ENCODE peak calls at places on chromosomes 6 and 20, in six cellular contexts. A is left ventricle myocardium inferior, N is B cell, M is Calu3, D is HCT116, P is heart right ventricle. R is an unnamed sample.

GRCh38 chr20:13930246-13930645 is 60.2 kb downstream of the SEL1L2 start:
- DNase-seq in A (no peak), N (no peak), M (peak), D (no peak), P (no peak), R (no peak)

GRCh38 chr6:105485456-105485855 is 82.6 kb upstream of the PREP start:
- DNase-seq in A (no peak), N (no peak), M (no peak), D (no peak), P (no peak), R (no peak)

GRCh38 chr20:12466915-12467314 is 541.9 kb upstream of the SPTLC3 start:
- DNase-seq in A (no peak), N (no peak), M (no peak), D (no peak), P (no peak), R (no peak)

GRCh38 chr6:87274660-87275273 is 47.6 kb upstream of the SMIM8 start:
- DNase-seq in A (no peak), N (no peak), M (no peak), D (no peak), P (no peak), R (no peak)

GRCh38 chr20:14507711-14508110 is 170.3 kb upstream of the FLRT3 start:
- DNase-seq in A (no peak), N (no peak), M (no peak), D (no peak), P (no peak), R (no peak)

GRCh38 chr6:90080876-90081464 is 186.7 kb downstream of the GJA10 start:
- DNase-seq in A (no peak), N (no peak), M (no peak), D (no peak), P (no peak), R (no peak)

GRCh38 chr20:62370115-62370806 is 3.1 kb upstream of the LAMA5 start:
- DNase-seq in A (no peak), N (no peak), M (no peak), D (no peak), P (peak), R (no peak)

GRCh38 chr6:36716476-36717093 is 19.0 kb downstream of the RAB44 start:
- DNase-seq in A (no peak), N (no peak), M (no peak), D (no peak), P (no peak), R (no peak)

GRCh38 chr6:150152891-150153876 is 10.3 kb downstream of the PPP1R14C start:
- DNase-seq in A (no peak), N (no peak), M (no peak), D (no peak), P (no peak), R (no peak)

GRCh38 chr6:75296811-75297779 is 12.5 kb upstream of the TMEM30A start:
- DNase-seq in A (no peak), N (peak), M (peak), D (peak), P (no peak), R (no peak)

GRCh38 chr6:155889405-155889804 is 433.8 kb upstream of the NOX3 start:
- DNase-seq in A (no peak), N (no peak), M (no peak), D (no peak), P (no peak), R (no peak)

GRCh38 chr6:138593100-138593877 is 94.0 kb upstream of the NHSL1 start:
- DNase-seq in A (no peak), N (peak), M (peak), D (peak), P (no peak), R (peak)

GRCh38 chr6:138596126-138596525 is 96.8 kb upstream of the NHSL1 start:
- DNase-seq in A (no peak), N (no peak), M (no peak), D (no peak), P (no peak), R (no peak)

GRCh38 chr6:138594749-138595148 is 95.5 kb upstream of the NHSL1 start:
- DNase-seq in A (no peak), N (no peak), M (no peak), D (no peak), P (no peak), R (no peak)

GRCh38 chr6:138592698-138593097 is 93.4 kb upstream of the NHSL1 start:
- DNase-seq in A (no peak), N (peak), M (no peak), D (no peak), P (no peak), R (no peak)

DNA sequence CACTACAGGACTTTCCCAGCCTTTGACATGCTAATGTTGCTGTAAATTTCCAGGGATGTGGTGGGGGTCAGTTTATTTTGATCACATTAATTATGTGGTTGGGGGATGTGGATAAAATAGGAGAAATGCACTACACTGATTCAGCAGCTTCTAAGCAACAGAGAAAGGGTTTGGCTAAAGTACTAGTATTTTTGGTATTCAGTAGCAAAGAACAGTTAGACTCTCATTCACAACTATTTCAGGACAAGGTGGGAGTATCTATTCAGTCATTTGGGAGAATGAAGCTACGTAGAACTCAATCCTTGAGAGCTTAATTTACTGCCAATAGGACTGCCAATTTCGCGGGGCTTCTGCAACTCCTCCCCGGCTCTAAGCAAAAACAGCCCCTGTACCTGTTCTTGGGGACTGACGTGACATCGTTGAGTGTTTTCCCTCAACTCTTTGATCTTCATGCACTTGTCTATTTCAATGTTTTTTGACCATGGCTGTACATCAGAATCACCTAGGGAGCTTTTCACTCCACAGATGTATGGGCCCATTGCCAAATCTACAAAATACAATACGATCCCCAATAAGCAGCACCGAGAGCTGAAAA is 94.8 kb upstream of the NHSL1 start:
- DNase-seq in A (no peak), N (no peak), M (no peak), D (no peak), P (no peak), R (no peak)
- TF ChIP-seq CTCF in A (no peak), N (no peak), M (no peak), D (no peak), P (no peak), R (no peak)

GRCh38 chr6:24520929-24521546 is 26.3 kb downstream of the ALDH5A1 start:
- DNase-seq in A (peak), N (peak), M (peak), D (peak), P (peak), R (no peak)
- TF ChIP-seq CTCF in A (peak), N (peak), M (peak), D (peak), P (peak), R (peak)

GRCh38 chr6:100370265-100370664 is 94.5 kb downstream of the SIM1 start:
- DNase-seq in A (no peak), N (no peak), M (no peak), D (no peak), P (no peak), R (no peak)
- TF ChIP-seq CTCF in A (no peak), N (no peak), M (peak), D (peak), P (no peak), R (no peak)

GRCh38 chr20:17859002-17859615 is 109.5 kb downstream of the SNX5 start:
- DNase-seq in A (no peak), N (no peak), M (no peak), D (no peak), P (no peak), R (no peak)

GRCh38 chr20:17858450-17859001 is 110.1 kb downstream of the SNX5 start:
- DNase-seq in A (no peak), N (no peak), M (no peak), D (no peak), P (no peak), R (no peak)

GRCh38 chr20:17857639-17858449 is 110.8 kb downstream of the SNX5 start:
- DNase-seq in A (no peak), N (no peak), M (no peak), D (no peak), P (no peak), R (no peak)

GRCh38 chr20:17860306-17861197 is 108.0 kb downstream of the SNX5 start:
- DNase-seq in A (no peak), N (peak), M (no peak), D (no peak), P (no peak), R (no peak)

DNA sequence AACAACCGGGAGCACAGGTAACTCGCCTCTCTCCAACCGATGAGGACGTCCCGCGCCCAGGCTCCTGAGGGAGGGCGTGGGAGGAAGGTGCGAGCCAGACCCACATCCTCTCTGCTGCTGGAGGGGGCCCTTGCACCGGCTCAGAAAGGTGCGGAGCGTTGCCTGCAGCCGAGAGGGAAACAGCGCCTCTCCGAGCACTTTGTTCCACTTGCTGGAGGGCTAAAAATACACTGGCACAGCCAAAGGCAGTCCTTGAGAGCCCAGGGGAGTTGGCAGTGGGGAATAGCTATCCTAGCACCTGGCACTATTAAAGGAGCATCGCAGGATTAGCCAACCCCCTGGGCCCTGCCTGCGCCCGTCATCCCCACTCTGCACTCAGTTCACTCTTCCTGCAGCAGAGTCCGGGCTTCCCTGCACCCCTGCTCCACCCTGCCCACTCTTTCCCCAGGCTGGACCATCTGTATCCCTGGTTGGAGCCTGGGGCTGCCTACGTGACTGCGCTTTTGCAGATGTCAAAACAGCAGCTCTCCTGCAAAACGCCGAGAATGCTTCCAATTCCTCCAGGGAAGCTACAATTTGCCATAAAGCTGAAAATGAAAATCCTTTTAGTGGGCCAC is 108.9 kb downstream of the SNX5 start:
- DNase-seq in A (peak), N (peak), M (no peak), D (no peak), P (peak), R (no peak)
- TF ChIP-seq CTCF in A (peak), N (no peak), M (no peak), D (no peak), P (no peak), R (no peak)

DNA sequence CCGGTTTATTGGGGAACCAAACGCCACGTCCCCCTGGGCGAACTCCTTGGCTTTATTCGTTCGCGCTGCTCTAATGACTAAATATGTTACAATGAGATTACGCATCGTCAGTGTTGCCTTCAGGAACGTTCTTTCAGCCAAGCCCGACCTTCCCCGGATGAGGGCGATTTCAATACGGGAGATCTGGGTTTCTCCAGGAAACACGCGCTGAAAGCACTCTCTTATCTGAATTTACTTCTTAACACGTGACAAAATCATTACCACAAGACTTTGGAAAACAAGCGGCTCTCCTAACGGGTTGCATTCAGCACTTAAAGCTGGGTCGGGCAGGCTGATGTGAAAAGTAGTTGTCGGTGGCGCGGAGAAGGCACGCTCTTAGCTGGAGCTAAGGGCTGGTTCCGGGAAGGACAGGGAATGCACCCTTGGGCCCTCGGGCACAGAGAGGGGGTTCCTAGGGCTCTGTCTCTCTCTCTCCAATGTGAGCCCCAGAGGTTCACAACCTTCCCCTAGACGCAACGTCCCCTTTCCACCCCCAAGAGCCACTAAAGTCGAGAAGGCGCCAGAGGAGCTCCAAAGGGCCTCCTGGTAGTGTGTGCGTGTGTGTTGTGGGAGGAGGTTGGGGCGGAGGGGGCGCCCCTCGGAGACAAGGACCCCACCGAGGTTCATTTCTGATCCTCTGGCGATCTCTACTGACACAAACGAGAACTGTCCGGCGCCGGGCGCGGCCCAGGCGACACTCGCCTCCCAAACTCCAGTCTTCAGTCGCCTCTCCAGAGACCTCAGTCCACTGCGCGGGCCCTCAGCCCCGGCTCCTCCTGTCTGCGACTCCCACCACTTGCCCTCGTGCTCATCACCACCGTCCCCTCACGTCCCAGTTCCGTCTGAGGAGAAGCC is 7.1 kb upstream of the NKX2-2 start:
- DNase-seq in A (no peak), N (no peak), M (no peak), D (no peak), P (no peak), R (no peak)
- TF ChIP-seq CTCF in A (no peak), N (no peak), M (no peak), D (no peak), P (no peak), R (no peak)

GRCh38 chr20:259991-260390 is 2.5 kb downstream of the DEFB132 start:
- DNase-seq in A (no peak), N (no peak), M (no peak), D (no peak), P (no peak), R (no peak)

GRCh38 chr20:257419-257818 is at the start of gene DEFB132:
- DNase-seq in A (no peak), N (no peak), M (no peak), D (no peak), P (no peak), R (no peak)

GRCh38 chr20:258269-258858 is 840 bp downstream of the DEFB132 start:
- DNase-seq in A (no peak), N (no peak), M (no peak), D (no peak), P (no peak), R (no peak)

GRCh38 chr20:263701-264100 is 6.2 kb downstream of the DEFB132 start:
- DNase-seq in A (no peak), N (no peak), M (no peak), D (no peak), P (no peak), R (no peak)

GRCh38 chr20:258963-259362 is 1.4 kb downstream of the DEFB132 start:
- DNase-seq in A (no peak), N (no peak), M (peak), D (peak), P (no peak), R (no peak)
- TF ChIP-seq CTCF in A (peak), N (no peak), M (no peak), D (peak), P (no peak), R (no peak)

DNA sequence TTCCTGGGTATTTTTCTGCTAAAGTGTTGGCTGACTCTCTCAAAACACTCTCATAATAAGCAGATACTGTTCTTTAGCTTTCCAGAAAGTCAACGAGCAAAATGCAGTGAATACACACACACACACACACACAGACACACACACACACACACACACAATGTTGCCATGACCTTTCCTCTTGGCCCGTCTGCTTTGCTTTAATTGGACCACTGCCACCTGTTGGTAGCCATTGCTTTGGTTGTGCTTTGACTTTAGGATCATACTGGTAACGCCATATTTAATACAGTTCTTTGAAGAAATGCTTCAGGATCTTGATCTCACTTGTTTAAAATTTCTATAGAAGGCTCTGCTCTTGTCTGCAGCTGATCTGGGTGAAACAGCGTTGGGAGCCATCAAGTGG is 4.4 kb downstream of the FIG4 start:
- DNase-seq in A (no peak), N (no peak), M (no peak), D (no peak), P (no peak), R (no peak)
- TF ChIP-seq CTCF in A (no peak), N (no peak), M (no peak), D (peak), P (no peak), R (no peak)

GRCh38 chr6:134063121-134063965 is 10.9 kb upstream of the SLC2A12 start:
- DNase-seq in A (no peak), N (peak), M (no peak), D (no peak), P (no peak), R (no peak)

GRCh38 chr6:134063966-134064445 is 11.6 kb upstream of the SLC2A12 start:
- DNase-seq in A (peak), N (peak), M (peak), D (peak), P (no peak), R (no peak)

GRCh38 chr6:134058622-134059366 is 6.4 kb upstream of the SLC2A12 start:
- DNase-seq in A (peak), N (no peak), M (no peak), D (no peak), P (peak), R (no peak)

GRCh38 chr6:134060491-134061106 is 8.2 kb upstream of the SLC2A12 start:
- DNase-seq in A (no peak), N (no peak), M (no peak), D (no peak), P (no peak), R (no peak)

GRCh38 chr6:134061440-134061839 is 9.0 kb upstream of the SLC2A12 start:
- DNase-seq in A (peak), N (no peak), M (no peak), D (no peak), P (peak), R (no peak)
- TF ChIP-seq CTCF in A (no peak), N (no peak), M (no peak), D (no peak), P (no peak), R (no peak)

GRCh38 chr6:108113557-108114519 is 39.3 kb upstream of the OSTM1 start:
- DNase-seq in A (peak), N (peak), M (peak), D (peak), P (no peak), R (no peak)

GRCh38 chr6:108114861-108115597 is 40.5 kb upstream of the OSTM1 start:
- DNase-seq in A (peak), N (peak), M (peak), D (no peak), P (peak), R (no peak)

GRCh38 chr6:108116781-108117426 is 42.4 kb upstream of the OSTM1 start:
- DNase-seq in A (no peak), N (peak), M (no peak), D (no peak), P (no peak), R (no peak)

GRCh38 chr6:108116424-108116780 is 41.9 kb upstream of the OSTM1 start:
- DNase-seq in A (no peak), N (no peak), M (no peak), D (no peak), P (no peak), R (no peak)

DNA sequence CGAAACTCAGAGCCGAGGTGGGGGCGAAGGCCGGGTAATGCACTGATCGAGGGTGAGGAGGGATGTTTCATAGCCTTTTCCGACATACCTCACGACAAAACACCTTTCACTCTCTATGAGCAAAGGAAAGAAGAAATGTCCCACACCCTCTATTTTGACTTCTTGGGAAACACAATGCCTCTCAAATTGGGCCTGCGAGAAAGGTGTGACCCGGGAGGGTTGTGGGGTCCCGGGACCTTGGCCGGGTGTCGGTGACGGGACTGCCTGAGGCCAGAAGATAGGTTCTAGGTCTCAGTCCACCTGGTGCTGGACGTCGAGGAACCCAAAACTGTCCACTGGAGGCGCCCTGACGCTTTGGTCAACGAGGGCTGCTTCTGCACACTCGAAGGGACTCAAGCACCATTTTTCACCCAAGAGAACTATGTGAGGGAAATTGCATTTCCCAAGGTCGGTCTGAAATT is 41.1 kb upstream of the OSTM1 start:
- DNase-seq in A (peak), N (peak), M (peak), D (peak), P (peak), R (no peak)
- TF ChIP-seq CTCF in A (peak), N (no peak), M (peak), D (peak), P (peak), R (no peak)